ENCODE peak calls at places on chromosomes 11 and 22, in ten cellular contexts. One of them, this sample, is unnamed.

GRCh38 chr11:36339899-36340298 is 43.8 kb downstream of the PRR5L start:
- DNase-seq in EL: no peak
- DNase-seq in posterior cingulate gyrus: peak
- DNase-seq in activated CD4-positive, alpha-beta T cell treated with anti-CD3 and anti-CD28 coated beads for 48 hours: no peak
- DNase-seq in AG04450: no peak
- DNase-seq in ELF-1: no peak
- DNase-seq in HL-60: no peak
- DNase-seq in KBM-7: no peak
- DNase-seq in AG09319: no peak
- DNase-seq in aorta: no peak
- DNase-seq in this sample: no peak

GRCh38 chr11:11263238-11264030 is 89.6 kb downstream of the CSNK2A3 start:
- DNase-seq in EL: peak
- DNase-seq in posterior cingulate gyrus: no peak
- DNase-seq in activated CD4-positive, alpha-beta T cell treated with anti-CD3 and anti-CD28 coated beads for 48 hours: no peak
- DNase-seq in AG04450: no peak
- DNase-seq in ELF-1: no peak
- DNase-seq in HL-60: no peak
- DNase-seq in KBM-7: no peak
- DNase-seq in AG09319: no peak
- DNase-seq in aorta: no peak
- DNase-seq in this sample: no peak

GRCh38 chr11:24068197-24068596 is 428.7 kb upstream of the LUZP2 start:
- DNase-seq in EL: no peak
- DNase-seq in posterior cingulate gyrus: no peak
- DNase-seq in activated CD4-positive, alpha-beta T cell treated with anti-CD3 and anti-CD28 coated beads for 48 hours: no peak
- DNase-seq in AG04450: no peak
- DNase-seq in ELF-1: no peak
- DNase-seq in HL-60: no peak
- DNase-seq in KBM-7: no peak
- DNase-seq in AG09319: no peak
- DNase-seq in aorta: no peak
- DNase-seq in this sample: no peak

GRCh38 chr22:39999144-39999757 is 4.5 kb downstream of the FAM83F start:
- DNase-seq in EL: peak
- DNase-seq in posterior cingulate gyrus: no peak
- DNase-seq in activated CD4-positive, alpha-beta T cell treated with anti-CD3 and anti-CD28 coated beads for 48 hours: no peak
- DNase-seq in AG04450: no peak
- DNase-seq in ELF-1: peak
- DNase-seq in HL-60: no peak
- DNase-seq in KBM-7: no peak
- DNase-seq in AG09319: no peak
- DNase-seq in aorta: no peak
- DNase-seq in this sample: no peak

GRCh38 chr11:15114501-15115475 is at the start of gene INSC:
- DNase-seq in EL: no peak
- DNase-seq in posterior cingulate gyrus: no peak
- DNase-seq in activated CD4-positive, alpha-beta T cell treated with anti-CD3 and anti-CD28 coated beads for 48 hours: no peak
- DNase-seq in AG04450: no peak
- DNase-seq in ELF-1: peak
- DNase-seq in HL-60: no peak
- DNase-seq in KBM-7: no peak
- DNase-seq in AG09319: no peak
- DNase-seq in aorta: no peak
- DNase-seq in this sample: no peak

GRCh38 chr11:28529540-28530410 is 421.6 kb downstream of the METTL15 start:
- DNase-seq in EL: peak
- DNase-seq in posterior cingulate gyrus: no peak
- DNase-seq in activated CD4-positive, alpha-beta T cell treated with anti-CD3 and anti-CD28 coated beads for 48 hours: no peak
- DNase-seq in AG04450: peak
- DNase-seq in ELF-1: no peak
- DNase-seq in HL-60: no peak
- DNase-seq in KBM-7: peak
- DNase-seq in AG09319: peak
- DNase-seq in aorta: no peak
- DNase-seq in this sample: peak

GRCh38 chr11:11078344-11078743 is 220.5 kb upstream of the ZBED5 start:
- DNase-seq in EL: peak
- DNase-seq in posterior cingulate gyrus: no peak
- DNase-seq in activated CD4-positive, alpha-beta T cell treated with anti-CD3 and anti-CD28 coated beads for 48 hours: no peak
- DNase-seq in AG04450: no peak
- DNase-seq in ELF-1: no peak
- DNase-seq in HL-60: no peak
- DNase-seq in KBM-7: peak
- DNase-seq in AG09319: peak
- DNase-seq in aorta: no peak
- DNase-seq in this sample: no peak

GRCh38 chr11:71367756-71368155 is 80.4 kb downstream of the DHCR7 start:
- DNase-seq in EL: no peak
- DNase-seq in posterior cingulate gyrus: no peak
- DNase-seq in activated CD4-positive, alpha-beta T cell treated with anti-CD3 and anti-CD28 coated beads for 48 hours: no peak
- DNase-seq in AG04450: no peak
- DNase-seq in ELF-1: no peak
- DNase-seq in HL-60: no peak
- DNase-seq in KBM-7: no peak
- DNase-seq in AG09319: no peak
- DNase-seq in aorta: no peak
- DNase-seq in this sample: no peak

GRCh38 chr22:43337385-43337784 is 5.8 kb downstream of the SCUBE1 start:
- DNase-seq in EL: no peak
- DNase-seq in posterior cingulate gyrus: no peak
- DNase-seq in activated CD4-positive, alpha-beta T cell treated with anti-CD3 and anti-CD28 coated beads for 48 hours: no peak
- DNase-seq in AG04450: no peak
- DNase-seq in ELF-1: no peak
- DNase-seq in HL-60: no peak
- DNase-seq in KBM-7: no peak
- DNase-seq in AG09319: no peak
- DNase-seq in aorta: peak
- DNase-seq in this sample: no peak

GRCh38 chr22:27393371-27393770 is 408.2 kb downstream of the MN1 start:
- DNase-seq in EL: no peak
- DNase-seq in posterior cingulate gyrus: no peak
- DNase-seq in activated CD4-positive, alpha-beta T cell treated with anti-CD3 and anti-CD28 coated beads for 48 hours: no peak
- DNase-seq in AG04450: no peak
- DNase-seq in ELF-1: no peak
- DNase-seq in HL-60: no peak
- DNase-seq in KBM-7: no peak
- DNase-seq in AG09319: no peak
- DNase-seq in aorta: no peak
- DNase-seq in this sample: no peak

GRCh38 chr11:6219359-6219758 is 14.0 kb downstream of the C11orf42 start:
- DNase-seq in EL: peak
- DNase-seq in posterior cingulate gyrus: no peak
- DNase-seq in activated CD4-positive, alpha-beta T cell treated with anti-CD3 and anti-CD28 coated beads for 48 hours: no peak
- DNase-seq in AG04450: peak
- DNase-seq in ELF-1: no peak
- DNase-seq in HL-60: no peak
- DNase-seq in KBM-7: no peak
- DNase-seq in AG09319: peak
- DNase-seq in aorta: no peak
- DNase-seq in this sample: peak

GRCh38 chr11:100923555-100923954 is 206.1 kb downstream of the PGR start:
- DNase-seq in EL: peak
- DNase-seq in posterior cingulate gyrus: no peak
- DNase-seq in activated CD4-positive, alpha-beta T cell treated with anti-CD3 and anti-CD28 coated beads for 48 hours: no peak
- DNase-seq in AG04450: no peak
- DNase-seq in ELF-1: no peak
- DNase-seq in HL-60: no peak
- DNase-seq in KBM-7: no peak
- DNase-seq in AG09319: no peak
- DNase-seq in aorta: no peak
- DNase-seq in this sample: no peak

GRCh38 chr11:37504925-37505324 is 906.9 kb upstream of the RAG2 start:
- DNase-seq in EL: peak
- DNase-seq in posterior cingulate gyrus: no peak
- DNase-seq in activated CD4-positive, alpha-beta T cell treated with anti-CD3 and anti-CD28 coated beads for 48 hours: no peak
- DNase-seq in AG04450: peak
- DNase-seq in ELF-1: peak
- DNase-seq in HL-60: no peak
- DNase-seq in KBM-7: no peak
- DNase-seq in AG09319: no peak
- DNase-seq in aorta: no peak
- DNase-seq in this sample: no peak

GRCh38 chr22:31898406-31898805 is 45.9 kb upstream of the YWHAH start:
- DNase-seq in EL: no peak
- DNase-seq in posterior cingulate gyrus: no peak
- DNase-seq in activated CD4-positive, alpha-beta T cell treated with anti-CD3 and anti-CD28 coated beads for 48 hours: no peak
- DNase-seq in AG04450: no peak
- DNase-seq in ELF-1: no peak
- DNase-seq in HL-60: no peak
- DNase-seq in KBM-7: no peak
- DNase-seq in AG09319: no peak
- DNase-seq in aorta: no peak
- DNase-seq in this sample: no peak

GRCh38 chr22:38462960-38463784 is 4.7 kb upstream of the KDELR3 start:
- DNase-seq in EL: no peak
- DNase-seq in posterior cingulate gyrus: no peak
- DNase-seq in activated CD4-positive, alpha-beta T cell treated with anti-CD3 and anti-CD28 coated beads for 48 hours: no peak
- DNase-seq in AG04450: no peak
- DNase-seq in ELF-1: peak
- DNase-seq in HL-60: no peak
- DNase-seq in KBM-7: peak
- DNase-seq in AG09319: no peak
- DNase-seq in aorta: no peak
- DNase-seq in this sample: no peak

GRCh38 chr11:6654281-6655019 is 1.2 kb downstream of the DCHS1 start:
- DNase-seq in EL: no peak
- DNase-seq in posterior cingulate gyrus: peak
- DNase-seq in activated CD4-positive, alpha-beta T cell treated with anti-CD3 and anti-CD28 coated beads for 48 hours: no peak
- DNase-seq in AG04450: no peak
- DNase-seq in ELF-1: no peak
- DNase-seq in HL-60: no peak
- DNase-seq in KBM-7: no peak
- DNase-seq in AG09319: no peak
- DNase-seq in aorta: no peak
- DNase-seq in this sample: no peak

GRCh38 chr11:2379471-2380174 is 2.5 kb downstream of the CD81 start:
- DNase-seq in EL: no peak
- DNase-seq in posterior cingulate gyrus: no peak
- DNase-seq in activated CD4-positive, alpha-beta T cell treated with anti-CD3 and anti-CD28 coated beads for 48 hours: no peak
- DNase-seq in AG04450: no peak
- DNase-seq in ELF-1: no peak
- DNase-seq in HL-60: no peak
- DNase-seq in KBM-7: no peak
- DNase-seq in AG09319: no peak
- DNase-seq in aorta: peak
- DNase-seq in this sample: no peak

GRCh38 chr22:28408702-28409101 is 270.9 kb downstream of the TTC28 start:
- DNase-seq in EL: no peak
- DNase-seq in posterior cingulate gyrus: no peak
- DNase-seq in activated CD4-positive, alpha-beta T cell treated with anti-CD3 and anti-CD28 coated beads for 48 hours: no peak
- DNase-seq in AG04450: no peak
- DNase-seq in ELF-1: no peak
- DNase-seq in HL-60: no peak
- DNase-seq in KBM-7: no peak
- DNase-seq in AG09319: no peak
- DNase-seq in aorta: no peak
- DNase-seq in this sample: no peak

GRCh38 chr11:5277807-5278206 is 8.1 kb upstream of the HBE1 start:
- DNase-seq in EL: no peak
- DNase-seq in posterior cingulate gyrus: no peak
- DNase-seq in activated CD4-positive, alpha-beta T cell treated with anti-CD3 and anti-CD28 coated beads for 48 hours: no peak
- DNase-seq in AG04450: no peak
- DNase-seq in ELF-1: no peak
- DNase-seq in HL-60: no peak
- DNase-seq in KBM-7: no peak
- DNase-seq in AG09319: no peak
- DNase-seq in aorta: no peak
- DNase-seq in this sample: no peak

GRCh38 chr11:97786961-97787360 is 1233.8 kb upstream of the CNTN5 start:
- DNase-seq in EL: no peak
- DNase-seq in posterior cingulate gyrus: no peak
- DNase-seq in activated CD4-positive, alpha-beta T cell treated with anti-CD3 and anti-CD28 coated beads for 48 hours: no peak
- DNase-seq in AG04450: no peak
- DNase-seq in ELF-1: no peak
- DNase-seq in HL-60: no peak
- DNase-seq in KBM-7: no peak
- DNase-seq in AG09319: no peak
- DNase-seq in aorta: no peak
- DNase-seq in this sample: no peak

GRCh38 chr11:122146475-122146874 is 30.5 kb upstream of the BLID start:
- DNase-seq in EL: peak
- DNase-seq in posterior cingulate gyrus: no peak
- DNase-seq in activated CD4-positive, alpha-beta T cell treated with anti-CD3 and anti-CD28 coated beads for 48 hours: no peak
- DNase-seq in AG04450: no peak
- DNase-seq in ELF-1: no peak
- DNase-seq in HL-60: no peak
- DNase-seq in KBM-7: no peak
- DNase-seq in AG09319: no peak
- DNase-seq in aorta: no peak
- DNase-seq in this sample: no peak

GRCh38 chr11:17898782-17899181 is 114.1 kb downstream of the SERGEF start:
- DNase-seq in EL: no peak
- DNase-seq in posterior cingulate gyrus: no peak
- DNase-seq in activated CD4-positive, alpha-beta T cell treated with anti-CD3 and anti-CD28 coated beads for 48 hours: no peak
- DNase-seq in AG04450: no peak
- DNase-seq in ELF-1: peak
- DNase-seq in HL-60: no peak
- DNase-seq in KBM-7: no peak
- DNase-seq in AG09319: no peak
- DNase-seq in aorta: no peak
- DNase-seq in this sample: no peak

GRCh38 chr11:46504817-46505613 is 88.8 kb downstream of the AMBRA1 start:
- DNase-seq in EL: peak
- DNase-seq in posterior cingulate gyrus: no peak
- DNase-seq in activated CD4-positive, alpha-beta T cell treated with anti-CD3 and anti-CD28 coated beads for 48 hours: no peak
- DNase-seq in AG04450: peak
- DNase-seq in ELF-1: no peak
- DNase-seq in HL-60: no peak
- DNase-seq in KBM-7: no peak
- DNase-seq in AG09319: no peak
- DNase-seq in aorta: no peak
- DNase-seq in this sample: no peak

GRCh38 chr11:62077136-62077535 is 46.7 kb upstream of the INCENP start:
- DNase-seq in EL: peak
- DNase-seq in posterior cingulate gyrus: no peak
- DNase-seq in activated CD4-positive, alpha-beta T cell treated with anti-CD3 and anti-CD28 coated beads for 48 hours: no peak
- DNase-seq in AG04450: no peak
- DNase-seq in ELF-1: no peak
- DNase-seq in HL-60: no peak
- DNase-seq in KBM-7: no peak
- DNase-seq in AG09319: no peak
- DNase-seq in aorta: no peak
- DNase-seq in this sample: no peak

GRCh38 chr22:22882033-22882717 is 5.4 kb upstream of the IGLL5 start:
- DNase-seq in EL: peak
- DNase-seq in posterior cingulate gyrus: no peak
- DNase-seq in activated CD4-positive, alpha-beta T cell treated with anti-CD3 and anti-CD28 coated beads for 48 hours: peak
- DNase-seq in AG04450: no peak
- DNase-seq in ELF-1: no peak
- DNase-seq in HL-60: peak
- DNase-seq in KBM-7: peak
- DNase-seq in AG09319: no peak
- DNase-seq in aorta: no peak
- DNase-seq in this sample: no peak

GRCh38 chr11:73553266-73553665 is 44.6 kb downstream of the FAM168A start:
- DNase-seq in EL: no peak
- DNase-seq in posterior cingulate gyrus: no peak
- DNase-seq in activated CD4-positive, alpha-beta T cell treated with anti-CD3 and anti-CD28 coated beads for 48 hours: no peak
- DNase-seq in AG04450: no peak
- DNase-seq in ELF-1: no peak
- DNase-seq in HL-60: no peak
- DNase-seq in KBM-7: no peak
- DNase-seq in AG09319: no peak
- DNase-seq in aorta: no peak
- DNase-seq in this sample: no peak

GRCh38 chr11:44311339-44312261 is 1.7 kb upstream of the ALX4 start:
- DNase-seq in EL: no peak
- DNase-seq in posterior cingulate gyrus: no peak
- DNase-seq in activated CD4-positive, alpha-beta T cell treated with anti-CD3 and anti-CD28 coated beads for 48 hours: no peak
- DNase-seq in AG04450: no peak
- DNase-seq in ELF-1: no peak
- DNase-seq in HL-60: no peak
- DNase-seq in KBM-7: no peak
- DNase-seq in AG09319: no peak
- DNase-seq in aorta: no peak
- DNase-seq in this sample: no peak